ENCODE peak calls at places on chromosomes 1 and 21, in eight cellular contexts. D is stimulated activated CD8-positive, alpha-beta memory T cell treated with anti-CD3 and anti-CD28 coated beads, Interleukin-4, amount 100 ng/mL, for 24 hours; N is stimulated activated CD4-positive, alpha-beta T cell treated with anti-CD3 and anti-CD28 coated beads, Interleukin-15, amount 100 ng/mL, for 48 hours; K is GM12892; L is stromal cell of bone marrow; H is trophoblast cell; V is sciatic nerve; B is AG10803. U is an unnamed sample.

GRCh38 chr1:56068210-56068609 is 511.2 kb downstream of the PLPP3 start:
- DNase-seq in D (no peak), N (no peak), K (no peak), L (peak; percentile 70), H (no peak), V (no peak), B (no peak), U (no peak)

GRCh38 chr1:64861611-64862010 is 104.7 kb downstream of the JAK1 start:
- DNase-seq in D (no peak), N (no peak), K (no peak), L (peak; percentile 2), H (peak; percentile 56), V (no peak), B (peak; percentile 22), U (peak; percentile 26)

GRCh38 chr1:119053917-119054316 is 65.8 kb upstream of the TBX15 start:
- DNase-seq in D (no peak), N (no peak), K (no peak), L (no peak), H (no peak), V (no peak), B (no peak), U (no peak)

GRCh38 chr1:208233546-208233945 is 10.6 kb downstream of the PLXNA2 start:
- DNase-seq in D (no peak), N (no peak), K (no peak), L (no peak), H (no peak), V (no peak), B (no peak), U (no peak)

GRCh38 chr1:239719642-239720258 is 333.4 kb downstream of the CHRM3 start:
- DNase-seq in D (peak; percentile 2), N (peak; percentile 19), K (no peak), L (no peak), H (no peak), V (no peak), B (no peak), U (no peak)

GRCh38 chr1:163307479-163308171 is 14.1 kb upstream of the NUF2 start:
- DNase-seq in D (no peak), N (no peak), K (no peak), L (peak; percentile 40), H (no peak), V (no peak), B (peak; percentile 73), U (peak; percentile 88)

GRCh38 chr1:205929812-205930577 is 13.3 kb downstream of the SLC26A9 start:
- DNase-seq in D (no peak), N (no peak), K (no peak), L (no peak), H (no peak), V (no peak), B (no peak), U (no peak)

GRCh38 chr1:243620096-243620495 is 229.9 kb downstream of the AKT3 start:
- DNase-seq in D (no peak), N (no peak), K (no peak), L (no peak), H (no peak), V (no peak), B (no peak), U (peak; percentile 34)

GRCh38 chr1:211703812-211704566 is 28.6 kb upstream of the NEK2 start:
- DNase-seq in D (no peak), N (no peak), K (no peak), L (no peak), H (no peak), V (no peak), B (no peak), U (no peak)

GRCh38 chr1:205447457-205448415 is 8.1 kb downstream of the BLACAT1 start:
- DNase-seq in D (no peak), N (no peak), K (no peak), L (no peak), H (no peak), V (no peak), B (no peak), U (no peak)

GRCh38 chr21:24941316-24942185 is 665.7 kb downstream of the MRPL39 start:
- DNase-seq in D (no peak), N (no peak), K (no peak), L (no peak), H (no peak), V (no peak), B (no peak), U (no peak)

GRCh38 chr1:191528275-191528674 is 630.0 kb upstream of the RGS18 start:
- DNase-seq in D (no peak), N (no peak), K (no peak), L (no peak), H (no peak), V (no peak), B (no peak), U (no peak)